ENCODE peak calls at places on chromosomes 3 and 15, in four cellular contexts. C, D, I and T are unnamed samples. For H3K4me1, the result is how much of the 10 kb centered on the place peaks cover.

GRCh38 chr3:171058058-171058457 is 31.5 kb upstream of the SLC2A2 start:
- DNase-seq in C (no peak), D (no peak), I (no peak), T (no peak)

GRCh38 chr3:32226875-32227500 is 11.5 kb upstream of the CMTM8 start:
- DNase-seq in C (no peak), D (no peak), I (peak), T (no peak)

GRCh38 chr3:41180396-41180795 is 18.9 kb upstream of the CTNNB1 start:
- DNase-seq in C (no peak), D (no peak), I (no peak), T (no peak)

GRCh38 chr3:190826018-190826417 is 36.5 kb downstream of the GMNC start:
- DNase-seq in C (no peak), D (no peak), I (no peak), T (no peak)

GRCh38 chr3:2860626-2861025 is 249.5 kb downstream of the IL5RA start:
- DNase-seq in C (no peak), D (no peak), I (no peak), T (no peak)

GRCh38 chr15:64706011-64706911 is 69.1 kb downstream of the RBPMS2 start:
- DNase-seq in C (no peak), D (no peak), I (no peak), T (no peak)

GRCh38 chr15:56821721-56822425 is 88.6 kb upstream of the ZNF280D start:
- DNase-seq in C (peak), D (peak), I (peak), T (no peak)

GRCh38 chr3:155347901-155348300 is 54.4 kb upstream of the STRIT1 start:
- DNase-seq in C (no peak), D (no peak), I (no peak), T (no peak)

GRCh38 chr3:71304261-71304646 is 279.3 kb downstream of the FOXP1 start:
- DNase-seq in C (no peak), D (no peak), I (no peak), T (no peak)

GRCh38 chr3:71791634-71792033 is 6.7 kb upstream of the PROK2 start:
- DNase-seq in C (no peak), D (no peak), I (no peak), T (no peak)

GRCh38 chr3:196501316-196502064 is 2.1 kb downstream of the RNF168 start:
- DNase-seq in C (no peak), D (no peak), I (no peak), T (no peak)

GRCh38 chr15:57784081-57784488 is 77.6 kb downstream of the POLR2M start:
- DNase-seq in C (no peak), D (no peak), I (no peak), T (no peak)

GRCh38 chr15:33720952-33721351 is 247.3 kb upstream of the CHRM5 start:
- DNase-seq in C (no peak), D (no peak), I (no peak), T (no peak)

GRCh38 chr3:37571269-37571668 is 290.4 kb upstream of the CTDSPL start:
- DNase-seq in C (no peak), D (no peak), I (no peak), T (no peak)

GRCh38 chr3:131114201-131114600 is 87.5 kb downstream of the NEK11 start:
- DNase-seq in C (no peak), D (no peak), I (no peak), T (no peak)

GRCh38 chr3:68116580-68116979 is 462.2 kb upstream of the SUCLG2 start:
- DNase-seq in C (no peak), D (no peak), I (no peak), T (no peak)

GRCh38 chr15:95734422-95735316 is 595.8 kb upstream of the NR2F2 start:
- DNase-seq in C (no peak), D (no peak), I (no peak), T (no peak)

GRCh38 chr15:96553006-96553405 is 222.5 kb downstream of the NR2F2 start:
- DNase-seq in C (no peak), D (no peak), I (no peak), T (no peak)

GRCh38 chr3:193805448-193805847 is 212.4 kb downstream of the OPA1 start:
- DNase-seq in C (peak), D (peak), I (peak), T (peak)

GRCh38 chr3:113897373-113897777 is 50.4 kb upstream of the ZDHHC23 start:
- DNase-seq in C (no peak), D (no peak), I (no peak), T (no peak)

GRCh38 chr15:83904107-83904720 is 250.3 kb downstream of the ADAMTSL3 start:
- DNase-seq in C (no peak), D (peak), I (no peak), T (peak)

GRCh38 chr3:136186330-136186729 is 9.8 kb downstream of the MSL2 start:
- DNase-seq in C (peak), D (no peak), I (no peak), T (no peak)

GRCh38 chr3:136181741-136182140 is 14.4 kb downstream of the MSL2 start:
- DNase-seq in C (no peak), D (no peak), I (no peak), T (no peak)

GRCh38 chr3:136186850-136187249 is 9.3 kb downstream of the MSL2 start:
- DNase-seq in C (no peak), D (no peak), I (no peak), T (no peak)

GRCh38 chr3:136187868-136188267 is 8.3 kb downstream of the MSL2 start:
- DNase-seq in C (no peak), D (no peak), I (no peak), T (no peak)

GRCh38 chr3:136184703-136185102 is 11.4 kb downstream of the MSL2 start:
- DNase-seq in C (no peak), D (no peak), I (no peak), T (no peak)
- H3K4me1 ChIP-seq in C (under half), D (under half), I (half or more), T (under half)

DNA sequence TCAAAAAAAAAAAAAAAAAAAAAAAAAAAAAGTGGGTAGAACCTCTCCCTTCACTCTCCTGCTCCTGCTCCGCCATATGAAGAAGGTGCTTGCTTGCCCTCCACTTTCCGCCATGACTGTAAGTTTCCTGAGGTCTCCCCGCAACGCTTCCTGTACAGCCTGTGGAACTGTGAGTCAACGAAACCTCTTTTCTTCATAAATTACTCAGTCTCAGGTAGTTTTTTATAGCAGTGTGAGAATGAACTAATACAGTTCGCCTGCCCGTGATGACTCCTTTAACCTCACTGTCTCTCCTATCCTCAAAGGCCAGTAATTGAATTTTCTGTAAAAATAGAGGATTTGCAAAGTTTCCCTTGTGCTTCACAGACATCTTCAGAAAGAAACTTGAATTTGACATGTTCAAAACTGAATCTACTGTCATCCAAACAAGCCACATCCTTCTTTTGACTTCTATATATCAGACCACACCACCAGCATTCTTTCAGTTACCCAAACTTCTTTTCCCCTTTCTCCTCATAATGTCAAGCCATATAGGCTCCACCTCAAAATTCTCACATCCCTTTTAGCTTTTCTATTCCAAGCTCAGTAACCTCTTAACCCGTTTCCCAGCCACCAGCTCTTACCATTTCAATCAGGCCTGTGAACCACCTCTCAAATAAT is 44.3 kb downstream of the P2RY1 start:
- DNase-seq in C (no peak), D (no peak), I (no peak), T (no peak)
- TF ChIP-seq CTCF in C (no peak), D (no peak), I (no peak), T (no peak)

DNA sequence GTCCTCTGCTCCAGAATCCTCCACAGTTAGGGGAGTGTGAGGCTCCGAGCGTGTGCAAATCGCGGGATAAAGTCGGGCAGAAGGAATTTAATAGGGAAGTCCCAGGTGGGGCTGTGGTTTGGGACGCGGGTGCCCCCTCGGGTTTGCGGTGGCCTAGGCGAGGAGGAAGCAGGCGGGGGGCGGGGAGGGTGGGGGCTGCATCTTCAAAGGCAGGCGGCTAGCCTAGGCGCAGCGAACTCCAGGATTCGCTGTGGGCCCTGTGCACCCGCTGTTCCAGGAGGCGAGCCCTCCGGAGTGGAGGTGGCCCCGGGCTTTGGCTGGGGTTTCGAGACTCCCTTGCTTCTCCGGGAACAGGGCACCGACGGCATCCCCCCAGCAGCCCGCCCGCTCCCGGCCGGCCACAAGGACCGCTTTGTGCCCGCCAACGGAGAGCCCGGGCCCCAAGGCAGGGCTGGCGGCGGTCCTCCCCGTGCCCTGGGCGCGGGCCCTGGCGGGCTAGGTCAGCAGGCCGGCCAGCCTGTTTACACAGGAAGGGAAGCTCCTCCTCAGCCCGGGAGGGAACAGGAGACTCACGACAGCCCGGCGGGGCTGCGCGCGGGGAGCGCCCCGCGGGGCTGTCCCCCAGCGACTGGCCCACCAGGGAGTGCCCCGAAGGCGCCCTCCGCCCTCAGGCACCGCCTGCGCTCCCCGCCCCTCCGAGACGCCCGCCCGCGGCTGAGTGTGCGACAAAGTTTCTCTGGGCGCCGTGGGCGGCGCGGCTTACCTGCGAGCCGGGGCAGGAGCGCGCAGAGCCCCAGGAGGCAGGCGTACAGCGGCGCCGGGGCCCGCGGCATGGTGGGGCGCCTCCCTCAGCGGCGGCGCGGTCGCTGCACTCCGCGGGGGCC is 755 bp downstream of the ITGB5 start:
- DNase-seq in C (peak), D (peak), I (peak), T (no peak)
- TF ChIP-seq POLR2A in C (peak), D (peak), I (peak), T (no peak)

GRCh38 chr3:149464706-149465328 is 9.7 kb upstream of the TM4SF4 start:
- DNase-seq in C (no peak), D (no peak), I (no peak), T (no peak)
- H3K4me1 ChIP-seq in C (under half), D (under half), I (under half), T (under half)

DNA sequence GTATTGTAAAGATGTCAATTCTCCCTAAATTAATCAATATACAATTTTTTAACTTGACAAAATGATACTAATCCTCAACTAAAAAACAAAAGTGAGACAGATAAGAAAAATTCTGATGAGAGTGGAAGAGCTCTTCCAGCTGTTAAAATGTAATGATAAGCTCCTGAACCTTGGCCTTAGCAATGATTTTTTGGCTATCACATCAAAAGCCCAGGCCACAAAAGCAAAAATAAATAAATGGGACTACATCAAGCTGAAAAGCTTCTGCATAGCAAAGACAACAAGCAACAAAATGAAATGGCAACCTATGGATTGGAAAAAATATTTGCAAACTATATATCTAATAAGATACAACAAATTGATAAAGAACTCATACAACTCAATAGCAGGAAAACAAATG is 24.0 kb upstream of the SRPRB start:
- DNase-seq in C (no peak), D (no peak), I (no peak), T (no peak)
- TF ChIP-seq CTCF in C (no peak), D (no peak), I (no peak), T (no peak)

GRCh38 chr3:187000711-187001151 is 70.4 kb downstream of the ST6GAL1 start:
- DNase-seq in C (peak), D (no peak), I (no peak), T (no peak)
- TF ChIP-seq POLR2A in C (no peak), D (no peak), I (no peak), T (no peak)